ENCODE peak calls at places on chromosomes 1 and 21, in six cellular contexts. One of them, this sample, is unnamed.

GRCh38 chr1:238982736-238983135 is 403.6 kb upstream of the CHRM3 start:
- DNase-seq in transverse colon: no peak
- DNase-seq in progenitor cell of endocrine pancreas: no peak
- DNase-seq in nephron progenitor cell: no peak
- DNase-seq in right atrium auricular region: no peak
- DNase-seq in left ventricle myocardium inferior: no peak
- DNase-seq in this sample: no peak

GRCh38 chr1:2392071-2392442 is 416 bp downstream of the RER1 start:
- DNase-seq in transverse colon: no peak
- DNase-seq in progenitor cell of endocrine pancreas: no peak
- DNase-seq in nephron progenitor cell: peak; percentile 34
- DNase-seq in right atrium auricular region: no peak
- DNase-seq in left ventricle myocardium inferior: no peak
- DNase-seq in this sample: no peak

GRCh38 chr1:59278780-59279354 is 18.0 kb upstream of the FGGY start:
- DNase-seq in transverse colon: no peak
- DNase-seq in progenitor cell of endocrine pancreas: no peak
- DNase-seq in nephron progenitor cell: no peak
- DNase-seq in right atrium auricular region: no peak
- DNase-seq in left ventricle myocardium inferior: no peak
- DNase-seq in this sample: no peak

GRCh38 chr1:45356186-45356585 is 15.9 kb upstream of the MUTYH start:
- DNase-seq in transverse colon: no peak
- DNase-seq in progenitor cell of endocrine pancreas: no peak
- DNase-seq in nephron progenitor cell: no peak
- DNase-seq in right atrium auricular region: no peak
- DNase-seq in left ventricle myocardium inferior: no peak
- DNase-seq in this sample: no peak

GRCh38 chr1:154983776-154984466 is 777 bp downstream of the FLAD1 start:
- DNase-seq in transverse colon: no peak
- DNase-seq in progenitor cell of endocrine pancreas: no peak
- DNase-seq in nephron progenitor cell: no peak
- DNase-seq in right atrium auricular region: no peak
- DNase-seq in left ventricle myocardium inferior: no peak
- DNase-seq in this sample: peak; percentile 58

GRCh38 chr1:55055084-55055882 is 15.9 kb downstream of the PCSK9 start:
- DNase-seq in transverse colon: no peak
- DNase-seq in progenitor cell of endocrine pancreas: no peak
- DNase-seq in nephron progenitor cell: no peak
- DNase-seq in right atrium auricular region: no peak
- DNase-seq in left ventricle myocardium inferior: no peak
- DNase-seq in this sample: peak; percentile 43

GRCh38 chr1:7584643-7585042 is 186.5 kb upstream of the VAMP3 start:
- DNase-seq in transverse colon: no peak
- DNase-seq in progenitor cell of endocrine pancreas: no peak
- DNase-seq in nephron progenitor cell: peak; percentile 0
- DNase-seq in right atrium auricular region: no peak
- DNase-seq in left ventricle myocardium inferior: no peak
- DNase-seq in this sample: peak; percentile 54

GRCh38 chr1:220879090-220879508 is at the start of gene HLX:
- DNase-seq in transverse colon: peak; percentile 86
- DNase-seq in progenitor cell of endocrine pancreas: no peak
- DNase-seq in nephron progenitor cell: peak; percentile 77
- DNase-seq in right atrium auricular region: peak; percentile 94
- DNase-seq in left ventricle myocardium inferior: peak; percentile 93
- DNase-seq in this sample: no peak

GRCh38 chr1:93804412-93804811 is 74.6 kb downstream of the DNTTIP2 start:
- DNase-seq in transverse colon: no peak
- DNase-seq in progenitor cell of endocrine pancreas: no peak
- DNase-seq in nephron progenitor cell: no peak
- DNase-seq in right atrium auricular region: no peak
- DNase-seq in left ventricle myocardium inferior: no peak
- DNase-seq in this sample: no peak

GRCh38 chr1:193366764-193367507 is 180.5 kb upstream of the B3GALT2 start:
- DNase-seq in transverse colon: no peak
- DNase-seq in progenitor cell of endocrine pancreas: no peak
- DNase-seq in nephron progenitor cell: no peak
- DNase-seq in right atrium auricular region: no peak
- DNase-seq in left ventricle myocardium inferior: no peak
- DNase-seq in this sample: no peak

DNA sequence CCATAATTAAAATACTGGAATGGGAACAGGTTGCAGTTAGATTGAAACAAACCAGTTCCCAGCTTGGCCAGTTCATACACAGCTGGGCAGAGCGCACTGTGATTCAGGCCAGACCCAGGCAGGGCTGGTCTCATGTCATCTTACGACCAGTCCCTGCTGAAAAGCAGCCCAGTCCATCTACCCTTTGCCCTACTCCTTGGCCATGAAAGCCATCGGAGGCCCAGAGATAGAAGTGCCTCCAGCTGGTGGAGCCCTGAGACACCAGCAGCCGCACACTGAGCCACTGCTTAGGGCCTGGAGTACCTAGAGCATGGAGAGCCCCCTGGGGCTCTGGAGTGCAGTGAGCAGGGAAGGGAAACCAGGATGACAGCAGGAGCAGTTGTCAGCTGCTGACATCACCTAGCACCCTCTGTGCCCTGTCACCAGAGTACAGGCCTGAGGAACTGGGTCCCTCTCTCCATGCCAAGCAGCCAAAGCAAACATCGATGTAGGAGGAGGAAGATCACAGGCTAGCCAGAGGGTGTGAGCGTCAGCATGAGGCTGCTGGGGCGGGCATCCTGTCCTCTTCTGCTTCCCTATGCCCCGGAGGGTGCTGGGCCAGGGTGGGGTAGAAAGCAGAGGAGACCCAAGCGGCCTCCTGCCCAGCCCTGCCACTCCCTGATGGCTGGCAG is 34.2 kb upstream of the TMEM125 start:
- DNase-seq in transverse colon: peak; percentile 68
- DNase-seq in progenitor cell of endocrine pancreas: no peak
- DNase-seq in nephron progenitor cell: no peak
- DNase-seq in right atrium auricular region: peak; percentile 55
- DNase-seq in left ventricle myocardium inferior: no peak
- DNase-seq in this sample: no peak
- TF ChIP-seq CTCF in transverse colon: no peak
- TF ChIP-seq CTCF in progenitor cell of endocrine pancreas: no peak
- TF ChIP-seq CTCF in nephron progenitor cell: no peak
- TF ChIP-seq CTCF in right atrium auricular region: no peak
- TF ChIP-seq CTCF in left ventricle myocardium inferior: no peak
- TF ChIP-seq CTCF in this sample: no peak

GRCh38 chr1:198214924-198215323 is 58.1 kb downstream of the NEK7 start:
- DNase-seq in transverse colon: no peak
- DNase-seq in progenitor cell of endocrine pancreas: no peak
- DNase-seq in nephron progenitor cell: no peak
- DNase-seq in right atrium auricular region: no peak
- DNase-seq in left ventricle myocardium inferior: no peak
- DNase-seq in this sample: no peak

GRCh38 chr1:198211696-198212095 is 54.9 kb downstream of the NEK7 start:
- DNase-seq in transverse colon: no peak
- DNase-seq in progenitor cell of endocrine pancreas: no peak
- DNase-seq in nephron progenitor cell: no peak
- DNase-seq in right atrium auricular region: no peak
- DNase-seq in left ventricle myocardium inferior: no peak
- DNase-seq in this sample: no peak

GRCh38 chr1:198212126-198212525 is 55.3 kb downstream of the NEK7 start:
- DNase-seq in transverse colon: no peak
- DNase-seq in progenitor cell of endocrine pancreas: no peak
- DNase-seq in nephron progenitor cell: no peak
- DNase-seq in right atrium auricular region: no peak
- DNase-seq in left ventricle myocardium inferior: no peak
- DNase-seq in this sample: no peak

DNA sequence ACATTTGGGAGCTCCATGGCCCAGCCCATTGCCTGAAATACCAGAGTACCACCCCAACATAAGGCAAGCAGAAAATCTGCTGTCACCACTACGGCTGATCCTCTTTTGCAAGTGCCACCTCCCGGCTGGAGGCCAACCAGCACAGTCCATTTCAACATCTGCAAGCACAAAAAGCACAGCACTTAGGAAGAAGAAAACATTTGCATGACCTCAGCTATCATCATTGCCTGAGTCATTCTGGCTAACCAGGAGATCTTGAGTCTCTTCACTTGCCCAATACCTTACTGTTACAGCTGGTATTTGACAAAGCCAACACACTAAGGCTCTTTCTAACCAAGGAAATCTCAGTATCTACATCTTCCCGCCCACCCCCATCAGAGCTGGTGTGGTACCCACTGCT is 55.9 kb downstream of the NEK7 start:
- DNase-seq in transverse colon: no peak
- DNase-seq in progenitor cell of endocrine pancreas: no peak
- DNase-seq in nephron progenitor cell: no peak
- DNase-seq in right atrium auricular region: no peak
- DNase-seq in left ventricle myocardium inferior: no peak
- DNase-seq in this sample: no peak
- TF ChIP-seq CTCF in transverse colon: no peak
- TF ChIP-seq CTCF in progenitor cell of endocrine pancreas: no peak
- TF ChIP-seq CTCF in nephron progenitor cell: no peak
- TF ChIP-seq CTCF in right atrium auricular region: no peak
- TF ChIP-seq CTCF in left ventricle myocardium inferior: no peak
- TF ChIP-seq CTCF in this sample: no peak

GRCh38 chr21:14382835-14383595 is at the start of gene HSPA13:
- DNase-seq in transverse colon: peak; percentile 100
- DNase-seq in progenitor cell of endocrine pancreas: peak; percentile 97
- DNase-seq in nephron progenitor cell: peak; percentile 97
- DNase-seq in right atrium auricular region: peak; percentile 99
- DNase-seq in left ventricle myocardium inferior: peak; percentile 100
- DNase-seq in this sample: peak; percentile 100
- TF ChIP-seq CTCF in transverse colon: no peak
- TF ChIP-seq CTCF in progenitor cell of endocrine pancreas: peak; percentile 30
- TF ChIP-seq CTCF in nephron progenitor cell: no peak
- TF ChIP-seq CTCF in right atrium auricular region: no peak
- TF ChIP-seq CTCF in left ventricle myocardium inferior: no peak
- TF ChIP-seq CTCF in this sample: peak; percentile 26

GRCh38 chr1:232793944-232794343 is 11.3 kb upstream of the MAP10 start:
- DNase-seq in transverse colon: peak; percentile 32
- DNase-seq in progenitor cell of endocrine pancreas: no peak
- DNase-seq in nephron progenitor cell: no peak
- DNase-seq in right atrium auricular region: no peak
- DNase-seq in left ventricle myocardium inferior: no peak
- DNase-seq in this sample: no peak
- TF ChIP-seq CTCF in transverse colon: peak; percentile 17
- TF ChIP-seq CTCF in progenitor cell of endocrine pancreas: no peak
- TF ChIP-seq CTCF in nephron progenitor cell: no peak
- TF ChIP-seq CTCF in right atrium auricular region: no peak
- TF ChIP-seq CTCF in left ventricle myocardium inferior: no peak
- TF ChIP-seq CTCF in this sample: peak; percentile 59

DNA sequence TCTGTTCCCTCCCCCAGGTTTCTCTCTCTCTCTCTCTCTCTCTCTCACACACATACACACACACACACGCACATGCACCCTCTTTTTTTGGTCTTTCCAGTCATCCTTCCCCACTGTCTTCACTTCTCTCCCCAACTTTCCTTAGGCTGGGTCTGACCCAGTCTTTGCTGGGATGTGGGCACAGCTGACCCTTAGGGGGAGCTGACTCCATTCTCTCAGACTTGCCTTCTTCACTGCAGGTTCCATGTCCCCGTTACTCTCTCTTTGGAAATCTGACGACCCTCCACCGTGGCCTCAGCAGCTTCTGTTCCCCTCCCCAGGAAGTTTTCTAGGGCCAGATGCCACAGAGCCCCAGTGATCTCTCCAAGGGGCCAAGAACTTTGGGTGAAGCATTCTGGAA is 2.1 kb downstream of the DISP3 start:
- DNase-seq in transverse colon: no peak
- DNase-seq in progenitor cell of endocrine pancreas: no peak
- DNase-seq in nephron progenitor cell: no peak
- DNase-seq in right atrium auricular region: no peak
- DNase-seq in left ventricle myocardium inferior: no peak
- DNase-seq in this sample: peak; percentile 24
- TF ChIP-seq CTCF in transverse colon: no peak
- TF ChIP-seq CTCF in progenitor cell of endocrine pancreas: no peak
- TF ChIP-seq CTCF in nephron progenitor cell: no peak
- TF ChIP-seq CTCF in right atrium auricular region: no peak
- TF ChIP-seq CTCF in left ventricle myocardium inferior: no peak
- TF ChIP-seq CTCF in this sample: no peak

GRCh38 chr1:100443739-100444571 is 91.6 kb downstream of the CDC14A start:
- DNase-seq in transverse colon: no peak
- DNase-seq in progenitor cell of endocrine pancreas: no peak
- DNase-seq in nephron progenitor cell: no peak
- DNase-seq in right atrium auricular region: no peak
- DNase-seq in left ventricle myocardium inferior: no peak
- DNase-seq in this sample: no peak
- TF ChIP-seq CTCF in transverse colon: no peak
- TF ChIP-seq CTCF in progenitor cell of endocrine pancreas: no peak
- TF ChIP-seq CTCF in nephron progenitor cell: no peak
- TF ChIP-seq CTCF in right atrium auricular region: no peak
- TF ChIP-seq CTCF in left ventricle myocardium inferior: no peak
- TF ChIP-seq CTCF in this sample: no peak

GRCh38 chr1:97820470-97821188 is 100.2 kb downstream of the DPYD start:
- DNase-seq in transverse colon: no peak
- DNase-seq in progenitor cell of endocrine pancreas: no peak
- DNase-seq in nephron progenitor cell: no peak
- DNase-seq in right atrium auricular region: no peak
- DNase-seq in left ventricle myocardium inferior: no peak
- DNase-seq in this sample: no peak
- TF ChIP-seq CTCF in transverse colon: peak; percentile 30
- TF ChIP-seq CTCF in progenitor cell of endocrine pancreas: peak; percentile 65
- TF ChIP-seq CTCF in nephron progenitor cell: peak; percentile 48
- TF ChIP-seq CTCF in right atrium auricular region: no peak
- TF ChIP-seq CTCF in left ventricle myocardium inferior: peak; percentile 70
- TF ChIP-seq CTCF in this sample: peak; percentile 86

GRCh38 chr1:67144696-67145095 is 9.9 kb upstream of the C1orf141 start:
- DNase-seq in transverse colon: no peak
- DNase-seq in progenitor cell of endocrine pancreas: no peak
- DNase-seq in nephron progenitor cell: no peak
- DNase-seq in right atrium auricular region: no peak
- DNase-seq in left ventricle myocardium inferior: no peak
- DNase-seq in this sample: no peak
- TF ChIP-seq CTCF in transverse colon: peak; percentile 12
- TF ChIP-seq CTCF in progenitor cell of endocrine pancreas: peak; percentile 37
- TF ChIP-seq CTCF in nephron progenitor cell: peak; percentile 30
- TF ChIP-seq CTCF in right atrium auricular region: no peak
- TF ChIP-seq CTCF in left ventricle myocardium inferior: no peak
- TF ChIP-seq CTCF in this sample: peak; percentile 65

GRCh38 chr1:173627269-173627668 is 7.9 kb upstream of the TEX50 start:
- DNase-seq in transverse colon: no peak
- DNase-seq in progenitor cell of endocrine pancreas: no peak
- DNase-seq in nephron progenitor cell: no peak
- DNase-seq in right atrium auricular region: no peak
- DNase-seq in left ventricle myocardium inferior: no peak
- DNase-seq in this sample: no peak

DNA sequence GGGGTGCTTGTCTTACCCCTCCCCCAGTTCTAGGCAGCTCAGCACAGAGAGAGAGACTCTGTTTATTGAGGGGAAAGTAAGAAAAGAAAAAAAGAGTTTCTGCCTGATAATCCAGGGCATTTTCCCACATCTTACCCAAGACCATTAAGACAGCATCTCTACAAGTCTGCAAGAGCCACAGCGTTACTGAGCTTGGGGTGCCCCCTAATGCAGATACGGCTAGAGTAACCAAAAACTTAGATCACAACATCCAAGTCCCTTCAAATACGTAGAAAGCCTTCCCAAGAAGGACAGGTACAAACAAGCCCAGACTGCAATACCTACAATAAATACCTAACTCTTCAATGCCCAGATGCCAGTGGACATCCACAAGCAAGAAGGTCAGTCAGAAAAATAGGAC is 6.2 kb upstream of the TEX50 start:
- DNase-seq in transverse colon: no peak
- DNase-seq in progenitor cell of endocrine pancreas: no peak
- DNase-seq in nephron progenitor cell: no peak
- DNase-seq in right atrium auricular region: no peak
- DNase-seq in left ventricle myocardium inferior: no peak
- DNase-seq in this sample: no peak
- TF ChIP-seq CTCF in transverse colon: no peak
- TF ChIP-seq CTCF in progenitor cell of endocrine pancreas: no peak
- TF ChIP-seq CTCF in nephron progenitor cell: no peak
- TF ChIP-seq CTCF in right atrium auricular region: no peak
- TF ChIP-seq CTCF in left ventricle myocardium inferior: no peak
- TF ChIP-seq CTCF in this sample: no peak

GRCh38 chr1:184075040-184076029 is 23.8 kb downstream of the TSEN15 start:
- DNase-seq in transverse colon: peak; percentile 15
- DNase-seq in progenitor cell of endocrine pancreas: no peak
- DNase-seq in nephron progenitor cell: peak; percentile 20
- DNase-seq in right atrium auricular region: no peak
- DNase-seq in left ventricle myocardium inferior: no peak
- DNase-seq in this sample: no peak
- TF ChIP-seq CTCF in transverse colon: peak; percentile 68
- TF ChIP-seq CTCF in progenitor cell of endocrine pancreas: peak; percentile 76
- TF ChIP-seq CTCF in nephron progenitor cell: peak; percentile 65
- TF ChIP-seq CTCF in right atrium auricular region: peak; percentile 65
- TF ChIP-seq CTCF in left ventricle myocardium inferior: peak; percentile 85
- TF ChIP-seq CTCF in this sample: peak; percentile 96